ENCODE peak calls at places on chromosome 17, in eight cellular contexts. I is astrocyte; Y is CD8-positive, alpha-beta T cell; H is progenitor cell of endocrine pancreas; S is neural crest cell; O is glutamatergic neuron; Q is spleen; N is astrocyte of the spinal cord. Z is an unnamed sample.
A peak's percentile ranks its signal among the peaks of the same experiment; 100 is the strongest.

GRCh38 chr17:50064253-50064991 is 8.5 kb downstream of the ITGA3 start:
- DNase-seq in H (no peak), N (peak; percentile 91), O (no peak), S (no peak), Y (no peak), Q (peak; percentile 75), I (peak; percentile 94), Z (peak; percentile 94)

GRCh38 chr17:33292184-33292980 is 713 bp downstream of the ASIC2 start:
- DNase-seq in O (peak; percentile 59), S (peak; percentile 34), Y (no peak), H (peak; percentile 37), Q (no peak), N (peak; percentile 8), I (peak; percentile 31), Z (peak; percentile 87)

GRCh38 chr17:4534928-4535666 is 20.1 kb downstream of the MYBBP1A start:
- DNase-seq in S (no peak), I (no peak), Y (no peak), N (no peak), O (no peak), H (no peak), Q (no peak), Z (no peak)

GRCh38 chr17:27651411-27652345 is 20.7 kb downstream of the LGALS9 start:
- DNase-seq in O (peak; percentile 82), Q (peak; percentile 88), S (peak; percentile 74), H (peak; percentile 53), Y (peak; percentile 42), N (no peak), I (no peak), Z (no peak)

GRCh38 chr17:8859029-8859803 is 8.3 kb downstream of the PIK3R6 start:
- DNase-seq in H (no peak), Y (no peak), S (no peak), I (peak; percentile 23), N (peak; percentile 55), Q (no peak), O (no peak), Z (no peak)

GRCh38 chr17:52170963-52171572 is 12.6 kb upstream of the CA10 start:
- DNase-seq in Q (no peak), N (no peak), I (no peak), H (peak; percentile 19), Y (no peak), S (peak; percentile 39), O (peak; percentile 66), Z (no peak)

GRCh38 chr17:63550816-63551639 is 751 bp downstream of the DCAF7 start:
- DNase-seq in Q (no peak), O (no peak), S (peak; percentile 30), H (no peak), I (peak; percentile 47), Y (no peak), N (peak; percentile 28), Z (peak; percentile 85)

GRCh38 chr17:52120465-52120864 is 38.0 kb downstream of the CA10 start:
- DNase-seq in Q (no peak), S (no peak), N (no peak), H (no peak), Y (no peak), I (no peak), O (no peak), Z (no peak)

GRCh38 chr17:64707077-64707591 is 45.0 kb upstream of the SMURF2 start:
- DNase-seq in I (peak; percentile 100), N (peak; percentile 98), O (peak; percentile 31), Q (peak; percentile 87), S (no peak), H (no peak), Y (no peak), Z (peak; percentile 94)

GRCh38 chr17:17413215-17413792 is 63.5 kb upstream of the MED9 start:
- DNase-seq in S (no peak), I (peak; percentile 55), O (no peak), Y (no peak), N (no peak), H (no peak), Q (no peak), Z (no peak)

GRCh38 chr17:17050346-17051345 is 8.4 kb downstream of the MPRIP start:
- DNase-seq in H (no peak), Y (no peak), S (no peak), Q (no peak), I (no peak), O (peak; percentile 9), N (no peak), Z (peak; percentile 42)

GRCh38 chr17:29588561-29589411 is 662 bp downstream of the GIT1 start:
- DNase-seq in H (no peak), O (peak; percentile 57), Q (peak; percentile 90), I (peak; percentile 11), N (no peak), S (no peak), Y (no peak), Z (peak; percentile 93)

GRCh38 chr17:27345141-27345904 is 51.4 kb downstream of the WSB1 start:
- DNase-seq in Q (no peak), N (peak; percentile 86), H (no peak), S (peak; percentile 53), O (peak; percentile 61), Y (no peak), I (peak; percentile 84), Z (no peak)

GRCh38 chr17:42247734-42248133 is 28.5 kb downstream of the STAT5B start:
- DNase-seq in O (no peak), H (no peak), S (no peak), Q (no peak), N (peak; percentile 40), Y (no peak), I (peak; percentile 55), Z (no peak)

GRCh38 chr17:16013943-16014407 is 14.4 kb downstream of the TTC19 start:
- DNase-seq in Q (no peak), Y (no peak), S (peak; percentile 13), O (no peak), N (peak; percentile 87), H (no peak), I (peak; percentile 81), Z (no peak)

GRCh38 chr17:53749178-53749577 is 73.5 kb upstream of the KIF2B start:
- DNase-seq in Q (no peak), N (peak; percentile 82), H (no peak), S (no peak), Y (no peak), I (peak; percentile 67), O (peak; percentile 18), Z (no peak)

GRCh38 chr17:31544186-31544585 is 152.7 kb downstream of the RAB11FIP4 start:
- DNase-seq in H (no peak), Q (peak; percentile 45), S (no peak), O (peak; percentile 71), N (no peak), I (no peak), Y (no peak), Z (no peak)

GRCh38 chr17:38750312-38751121 is 2.0 kb upstream of the PSMB3 start:
- DNase-seq in I (no peak), S (no peak), Q (peak; percentile 77), Y (no peak), H (no peak), N (no peak), O (no peak), Z (no peak)

GRCh38 chr17:80827646-80828643 is 163.7 kb upstream of the CHMP6 start:
- DNase-seq in N (peak; percentile 39), Q (peak; percentile 59), H (no peak), O (no peak), Y (no peak), I (peak; percentile 36), S (no peak), Z (no peak)

GRCh38 chr17:60887607-60888028 is 210.0 kb downstream of the BCAS3 start:
- DNase-seq in Y (no peak), Q (no peak), S (no peak), N (no peak), H (no peak), I (no peak), O (no peak), Z (no peak)

DNA sequence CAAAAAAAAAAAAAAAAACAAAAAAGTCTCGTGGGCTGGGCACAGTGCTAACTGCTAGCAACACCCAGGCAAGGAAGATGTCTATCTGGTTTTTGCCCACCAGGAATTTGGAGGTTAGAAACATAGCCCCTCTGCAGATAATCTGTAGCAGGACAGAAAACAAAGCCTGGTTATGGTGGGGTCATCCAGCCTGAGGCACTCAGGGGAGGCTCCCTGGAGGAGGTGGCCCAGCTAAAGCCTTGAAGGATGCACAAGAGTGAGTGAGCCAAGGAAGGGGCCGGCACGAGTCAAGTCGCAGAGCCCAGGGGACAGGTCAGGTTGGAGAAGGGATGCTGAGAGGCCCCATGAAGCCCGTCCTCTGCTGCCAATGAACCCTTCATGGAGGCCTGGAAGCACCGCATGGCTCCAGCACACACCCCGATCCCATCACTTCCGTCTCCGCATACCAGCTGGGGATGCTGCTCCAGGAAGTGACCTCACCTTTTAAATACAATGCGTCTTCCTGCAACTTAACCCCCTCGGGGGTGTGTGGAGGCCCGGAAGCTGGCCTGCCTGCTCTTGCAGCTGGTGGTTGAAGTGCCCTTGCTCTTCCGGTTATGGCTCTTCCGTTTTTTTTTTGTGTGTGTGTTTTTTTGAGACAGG is 86.5 kb downstream of the ENGASE start:
- DNase-seq in N (no peak), S (no peak), Y (no peak), H (no peak), O (no peak), Q (no peak), I (no peak), Z (no peak)
- TF ChIP-seq CTCF in N (no peak), S (no peak), Y (no peak), H (no peak), O (no peak), Q (no peak), I (no peak), Z (no peak)

GRCh38 chr17:3043737-3044365 is 19.6 kb downstream of the OR1D5 start:
- DNase-seq in Q (no peak), O (no peak), H (no peak), I (no peak), Y (no peak), N (no peak), S (no peak), Z (peak; percentile 76)
- TF ChIP-seq CTCF in Q (no peak), O (peak; percentile 32), H (peak; percentile 33), I (no peak), Y (no peak), N (no peak), S (peak; percentile 44), Z (peak; percentile 46)

GRCh38 chr17:81860756-81861568 is 627 bp upstream of the P4HB start:
- DNase-seq in N (peak; percentile 100), S (peak; percentile 97), O (peak; percentile 98), I (peak; percentile 100), Q (peak; percentile 99), H (peak; percentile 98), Y (peak; percentile 99), Z (peak; percentile 100)
- TF ChIP-seq CTCF in N (no peak), S (no peak), O (no peak), I (no peak), Q (no peak), H (no peak), Y (no peak), Z (no peak)

DNA sequence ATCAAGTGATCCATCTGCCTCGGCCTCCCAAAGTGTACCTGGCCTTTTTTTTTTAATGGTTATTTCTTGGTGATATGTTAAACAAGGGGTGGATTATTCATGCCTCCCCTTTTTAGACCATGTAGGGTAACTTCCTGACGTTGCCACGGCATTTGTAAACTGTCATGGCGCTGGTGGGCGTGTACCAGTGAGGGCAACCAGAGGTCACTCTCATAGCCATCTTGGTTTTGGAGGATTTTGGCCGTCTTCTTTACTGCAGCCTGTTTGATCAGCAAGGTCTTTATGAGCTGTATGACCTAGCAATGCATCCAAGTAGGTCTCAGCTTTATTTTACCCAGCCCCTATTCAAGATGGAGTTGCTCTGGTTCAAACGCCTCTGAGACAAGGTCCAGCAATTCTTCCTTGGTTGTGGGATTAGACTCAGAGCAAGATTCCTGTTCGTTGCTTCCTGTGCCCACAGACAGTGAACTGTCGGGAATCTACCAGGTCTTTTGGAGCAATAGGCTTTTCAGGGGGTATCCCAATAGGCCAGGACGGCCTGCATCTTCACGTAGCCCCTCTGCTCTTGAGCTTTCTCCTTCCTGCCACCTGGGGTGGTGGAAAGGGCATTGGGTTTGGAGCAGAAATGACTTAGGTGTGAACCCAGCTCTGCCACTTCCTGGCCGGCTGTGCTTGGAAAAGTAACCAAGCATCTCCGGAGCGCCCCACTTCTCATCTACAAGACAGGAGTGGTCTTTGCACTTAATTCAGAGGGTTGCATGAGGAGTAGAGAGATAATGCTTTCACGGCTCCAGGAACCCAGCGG is 52.9 kb upstream of the SEC14L1 start:
- DNase-seq in S (no peak), I (no peak), Q (peak; percentile 72), O (no peak), N (no peak), Y (no peak), H (no peak), Z (no peak)
- TF ChIP-seq CTCF in S (no peak), I (no peak), Q (no peak), O (no peak), N (no peak), Y (no peak), H (no peak), Z (no peak)